ENCODE peak calls at places on chromosomes 2 and 18, in five cellular contexts. Z, D, L, E and C are unnamed samples.

GRCh38 chr18:275486-275885 is 7.6 kb upstream of the THOC1 start:
- DNase-seq in L (no peak), E (no peak), Z (no peak), D (no peak), C (no peak)

GRCh38 chr2:168757223-168757622 is 45.2 kb upstream of the NOSTRIN start:
- DNase-seq in E (no peak), Z (no peak), D (no peak), L (no peak), C (no peak)

GRCh38 chr2:207328944-207329386 is 163.2 kb upstream of the KLF7 start:
- DNase-seq in Z (no peak), E (no peak), L (no peak), D (no peak), C (no peak)

GRCh38 chr2:29443627-29444026 is 328.4 kb downstream of the CLIP4 start:
- DNase-seq in D (no peak), L (peak), Z (no peak), E (no peak), C (no peak)

GRCh38 chr2:44098050-44098449 is 70.6 kb upstream of the PPM1B start:
- DNase-seq in D (no peak), L (no peak), Z (no peak), E (no peak), C (no peak)

GRCh38 chr2:16214391-16214790 is 274.0 kb downstream of the MYCN start:
- DNase-seq in Z (no peak), E (no peak), L (no peak), D (no peak), C (no peak)

GRCh38 chr2:23426284-23426905 is 41.4 kb downstream of the KLHL29 start:
- DNase-seq in E (no peak), L (no peak), Z (peak), D (no peak), C (no peak)

GRCh38 chr2:20660506-20660905 is 6.4 kb upstream of the GDF7 start:
- DNase-seq in D (no peak), E (no peak), Z (no peak), L (no peak), C (no peak)

GRCh38 chr2:96209729-96210085 is 1.1 kb upstream of the STARD7 start:
- DNase-seq in E (no peak), Z (no peak), L (no peak), D (no peak), C (no peak)

GRCh38 chr18:31576670-31577069 is 15.0 kb upstream of the TTR start:
- DNase-seq in Z (no peak), D (no peak), L (no peak), E (no peak), C (no peak)

GRCh38 chr2:233178994-233179847 is 72.3 kb upstream of the ATG16L1 start:
- DNase-seq in L (no peak), Z (no peak), D (no peak), E (no peak), C (no peak)

GRCh38 chr2:8144785-8145184 is 537.1 kb upstream of the ID2 start:
- DNase-seq in D (no peak), L (no peak), Z (no peak), E (no peak), C (no peak)

GRCh38 chr2:217905395-217905794 is 97.4 kb downstream of the TNS1 start:
- DNase-seq in L (no peak), E (no peak), Z (no peak), D (no peak), C (no peak)

GRCh38 chr2:136251777-136252477 is 134.0 kb upstream of the CXCR4 start:
- DNase-seq in L (no peak), E (no peak), Z (no peak), D (no peak), C (no peak)

GRCh38 chr2:206614825-206615224 is 27.5 kb upstream of the FAM237A start:
- DNase-seq in L (no peak), D (no peak), Z (no peak), E (no peak), C (no peak)

GRCh38 chr2:226756131-226756530 is 43.5 kb downstream of the IRS1 start:
- DNase-seq in D (no peak), Z (no peak), E (no peak), L (no peak), C (no peak)

GRCh38 chr2:152098798-152099654 is at the start of gene CACNB4:
- DNase-seq in Z (no peak), L (no peak), E (peak), D (peak), C (peak)

GRCh38 chr2:96209011-96209728 is 543 bp upstream of the STARD7 start:
- DNase-seq in Z (no peak), L (peak), D (no peak), E (no peak), C (no peak)

GRCh38 chr2:98155721-98156120 is 68.8 kb downstream of the VWA3B start:
- DNase-seq in Z (no peak), D (no peak), L (no peak), E (no peak), C (no peak)

GRCh38 chr2:18519991-18520604 is 40.4 kb downstream of the RDH14 start:
- DNase-seq in E (no peak), L (no peak), D (no peak), Z (no peak), C (no peak)

GRCh38 chr2:8312861-8313768 is 368.7 kb upstream of the ID2 start:
- DNase-seq in E (peak), Z (no peak), L (no peak), D (no peak), C (no peak)

GRCh38 chr2:104849618-104850097 is 4.3 kb upstream of the POU3F3 start:
- DNase-seq in E (peak), L (peak), Z (peak), D (peak), C (peak)

GRCh38 chr2:220787251-220787650 is 784.9 kb downstream of the EPHA4 start:
- DNase-seq in D (no peak), L (no peak), E (no peak), Z (no peak), C (no peak)

GRCh38 chr2:106193491-106193976 is 567 bp downstream of the UXS1 start:
- DNase-seq in E (peak), Z (no peak), L (no peak), D (peak), C (no peak)